ENCODE peak calls at places on chromosomes 16 and 17, in five cellular contexts. V is T-helper 2 cell; C is psoas muscle; S is astrocyte of the spinal cord; O is stimulated activated CD8-positive, alpha-beta memory T cell treated with anti-CD3 and anti-CD28 coated beads, Interleukin-2, amount 100 ng/mL, for 1 hour. U is an unnamed sample.

GRCh38 chr17:27600471-27600870 is 30.5 kb upstream of the LGALS9 start:
- DNase-seq in O (no peak), V (no peak), S (peak), C (no peak), U (no peak)

GRCh38 chr16:79176987-79177386 is 423.6 kb downstream of the MAF start:
- DNase-seq in C (no peak), O (no peak), V (no peak), S (no peak), U (no peak)

GRCh38 chr16:22070361-22071351 is 21.7 kb upstream of the VWA3A start:
- DNase-seq in C (peak), O (no peak), V (no peak), S (peak), U (no peak)

GRCh38 chr16:54359086-54359485 is 72.5 kb upstream of the IRX3 start:
- DNase-seq in O (no peak), C (no peak), V (no peak), S (no peak), U (no peak)

GRCh38 chr17:74542166-74542565 is 3.7 kb downstream of the CD300C start:
- DNase-seq in S (no peak), V (no peak), O (no peak), C (no peak), U (no peak)

GRCh38 chr16:53084141-53084541 is 29.4 kb downstream of the CHD9 start:
- DNase-seq in V (no peak), S (no peak), C (no peak), O (no peak), U (no peak)

GRCh38 chr16:85626191-85626951 is 13.2 kb downstream of the GSE1 start:
- DNase-seq in V (no peak), O (no peak), C (no peak), S (no peak), U (no peak)

GRCh38 chr17:30952645-30953393 is 18.0 kb upstream of the RNF135 start:
- DNase-seq in S (no peak), C (no peak), V (no peak), O (no peak), U (no peak)

GRCh38 chr16:89141884-89142267 is 29.7 kb upstream of the CDH15 start:
- DNase-seq in S (no peak), C (no peak), V (no peak), O (no peak), U (no peak)

GRCh38 chr17:34930283-34930682 is 31.0 kb downstream of the CCT6B start:
- DNase-seq in C (no peak), V (no peak), S (no peak), O (no peak), U (no peak)

GRCh38 chr16:24288516-24288915 is 32.4 kb downstream of the CACNG3 start:
- DNase-seq in O (no peak), V (no peak), S (no peak), C (no peak), U (no peak)

GRCh38 chr17:34360571-34360970 is 2.5 kb downstream of the CCL1 start:
- DNase-seq in V (no peak), S (no peak), O (no peak), C (no peak), U (no peak)

GRCh38 chr17:79915850-79916430 is 76.7 kb upstream of the CBX4 start:
- DNase-seq in C (peak), O (no peak), S (no peak), V (no peak), U (peak)

GRCh38 chr17:1865252-1866037 is 35.6 kb downstream of the RPA1 start:
- DNase-seq in V (peak), C (no peak), O (peak), S (peak), U (peak)

GRCh38 chr17:1709971-1710806 is at the start of gene TLCD2:
- DNase-seq in O (no peak), S (peak), V (no peak), C (peak), U (peak)

GRCh38 chr17:81337449-81337848 is 42.3 kb upstream of the SLC38A10 start:
- DNase-seq in O (no peak), V (no peak), S (no peak), C (no peak), U (no peak)

GRCh38 chr17:6998855-6999508 is 3.1 kb downstream of the ALOX12 start:
- DNase-seq in O (no peak), C (no peak), S (no peak), V (no peak), U (no peak)

GRCh38 chr16:55019419-55020131 is 88.9 kb downstream of the IRX5 start:
- DNase-seq in S (no peak), C (no peak), O (no peak), V (no peak), U (no peak)

GRCh38 chr17:34254146-34254545 is 939 bp upstream of the CCL2 start:
- DNase-seq in S (peak), V (no peak), C (no peak), O (no peak), U (no peak)

GRCh38 chr16:75256871-75257343 is 5.5 kb upstream of the BCAR1 start:
- DNase-seq in C (peak), O (no peak), V (no peak), S (peak), U (no peak)

GRCh38 chr17:6574689-6575595 is 18.6 kb upstream of the PITPNM3 start:
- DNase-seq in O (no peak), V (peak), C (no peak), S (peak), U (peak)

U was measured in RKO.